ENCODE peak calls at places on chromosomes 7 and 10, in eight cellular contexts. M is ovary; W is AG10803; Z is activated CD8-positive, alpha-beta T cell treated with anti-CD3 and anti-CD28 coated beads for 36 hours; D is mammary epithelial cell; A is mucosa of descending colon; B is Panc1; F is foreskin fibroblast. J is an unnamed sample.

GRCh38 chr7:137501561-137501960 is 158.0 kb upstream of the PTN start:
- DNase-seq in B (no peak), W (peak; percentile 62), D (no peak), M (no peak), Z (no peak), A (no peak), F (peak; percentile 48), J (no peak)

GRCh38 chr7:70770154-70770553 is 361.8 kb upstream of the GALNT17 start:
- DNase-seq in D (no peak), F (no peak), W (no peak), A (no peak), B (no peak), Z (no peak), M (no peak), J (no peak)

GRCh38 chr10:71588685-71589084 is 130.9 kb downstream of the C10orf105 start:
- DNase-seq in Z (no peak), B (no peak), A (no peak), F (no peak), W (no peak), M (no peak), D (no peak), J (no peak)

GRCh38 chr7:88218836-88219605 is 817 bp downstream of the SRI start:
- DNase-seq in B (no peak), M (peak; percentile 67), W (peak; percentile 45), F (peak; percentile 45), A (peak; percentile 83), Z (peak; percentile 47), D (peak; percentile 55), J (peak; percentile 46)

GRCh38 chr10:49579621-49580020 is 30.5 kb upstream of the SLC18A3 start:
- DNase-seq in A (no peak), D (no peak), B (no peak), W (peak; percentile 50), Z (no peak), F (no peak), M (no peak), J (no peak)

GRCh38 chr10:59958882-59959281 is 52.5 kb upstream of the CCDC6 start:
- DNase-seq in A (no peak), M (no peak), Z (no peak), F (no peak), B (no peak), W (no peak), D (no peak), J (no peak)

GRCh38 chr10:77060913-77061312 is 576.7 kb downstream of the KCNMA1 start:
- DNase-seq in A (no peak), Z (no peak), D (no peak), B (no peak), M (no peak), W (no peak), F (no peak), J (no peak)

GRCh38 chr10:62640386-62640785 is 164.1 kb upstream of the ADO start:
- DNase-seq in D (peak; percentile 58), A (no peak), Z (no peak), W (peak; percentile 15), M (no peak), F (no peak), B (no peak), J (peak; percentile 6)

GRCh38 chr10:132588301-132589013 is 50.9 kb downstream of the INPP5A start:
- DNase-seq in M (no peak), W (peak; percentile 46), Z (peak; percentile 79), A (no peak), B (no peak), D (no peak), F (no peak), J (no peak)

GRCh38 chr7:159196584-159196983 is 51.9 kb upstream of the VIPR2 start:
- DNase-seq in F (no peak), M (no peak), Z (no peak), B (no peak), A (no peak), D (no peak), W (no peak), J (no peak)

GRCh38 chr10:62011558-62011957 is 110.1 kb downstream of the ARID5B start:
- DNase-seq in M (no peak), F (no peak), B (no peak), W (no peak), A (no peak), D (no peak), Z (no peak), J (peak; percentile 54)

GRCh38 chr10:110789604-110790428 is 81.9 kb upstream of the PDCD4 start:
- DNase-seq in A (no peak), B (no peak), M (no peak), F (no peak), Z (no peak), W (no peak), D (no peak), J (no peak)

GRCh38 chr7:47104206-47104549 is 477.7 kb downstream of the TNS3 start:
- DNase-seq in D (no peak), F (no peak), M (no peak), B (no peak), W (peak; percentile 43), Z (no peak), A (no peak), J (no peak)

GRCh38 chr7:50679218-50680007 is 103.3 kb downstream of the GRB10 start:
- DNase-seq in W (peak; percentile 57), M (no peak), F (peak; percentile 49), Z (no peak), A (no peak), B (peak; percentile 12), D (peak; percentile 50), J (no peak)

GRCh38 chr10:86655596-86655995 is 1.2 kb downstream of the OPN4 start:
- DNase-seq in A (no peak), D (no peak), M (peak; percentile 16), B (no peak), W (no peak), Z (no peak), F (no peak), J (no peak)

GRCh38 chr10:64733980-64734379 is 1212.8 kb downstream of the REEP3 start:
- DNase-seq in F (no peak), M (no peak), D (no peak), W (no peak), B (peak; percentile 8), A (no peak), Z (peak; percentile 5), J (peak; percentile 65)

DNA sequence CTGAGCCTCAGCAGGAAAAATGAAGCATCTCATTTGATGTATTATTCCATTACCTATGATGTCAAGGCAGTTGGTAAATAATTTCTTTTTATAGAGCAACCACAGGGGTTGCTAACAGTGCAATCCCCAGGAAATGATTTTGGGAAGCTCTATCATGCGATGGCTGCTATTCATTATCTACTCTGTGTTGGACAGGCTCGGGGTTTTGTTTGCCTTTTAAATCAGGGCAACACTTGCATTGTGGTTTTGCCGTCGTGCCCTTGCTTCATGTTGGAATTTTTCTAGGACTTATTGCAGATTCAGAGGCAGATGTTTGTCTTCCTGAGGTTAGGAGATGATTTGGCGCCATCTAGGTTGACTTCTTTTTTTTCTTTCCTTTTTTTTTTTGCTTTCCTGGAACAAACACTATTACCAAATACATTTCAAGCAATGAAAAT is 128.4 kb downstream of the BICC1 start:
- DNase-seq in F (peak; percentile 95), A (no peak), M (no peak), D (peak; percentile 95), W (peak; percentile 100), Z (no peak), B (no peak), J (peak; percentile 46)
- TF ChIP-seq CTCF in F (no peak), A (no peak), M (no peak), D (peak; percentile 8), W (peak; percentile 42), Z (no peak), B (peak; percentile 47), J (no peak)

GRCh38 chr7:4960363-4960762 is 1.4 kb upstream of the MMD2 start:
- DNase-seq in B (no peak), M (no peak), D (no peak), Z (no peak), W (no peak), F (no peak), A (no peak), J (peak; percentile 37)
- TF ChIP-seq CTCF in B (no peak), M (no peak), D (no peak), Z (no peak), W (no peak), F (peak; percentile 9), A (no peak), J (peak; percentile 15)

DNA sequence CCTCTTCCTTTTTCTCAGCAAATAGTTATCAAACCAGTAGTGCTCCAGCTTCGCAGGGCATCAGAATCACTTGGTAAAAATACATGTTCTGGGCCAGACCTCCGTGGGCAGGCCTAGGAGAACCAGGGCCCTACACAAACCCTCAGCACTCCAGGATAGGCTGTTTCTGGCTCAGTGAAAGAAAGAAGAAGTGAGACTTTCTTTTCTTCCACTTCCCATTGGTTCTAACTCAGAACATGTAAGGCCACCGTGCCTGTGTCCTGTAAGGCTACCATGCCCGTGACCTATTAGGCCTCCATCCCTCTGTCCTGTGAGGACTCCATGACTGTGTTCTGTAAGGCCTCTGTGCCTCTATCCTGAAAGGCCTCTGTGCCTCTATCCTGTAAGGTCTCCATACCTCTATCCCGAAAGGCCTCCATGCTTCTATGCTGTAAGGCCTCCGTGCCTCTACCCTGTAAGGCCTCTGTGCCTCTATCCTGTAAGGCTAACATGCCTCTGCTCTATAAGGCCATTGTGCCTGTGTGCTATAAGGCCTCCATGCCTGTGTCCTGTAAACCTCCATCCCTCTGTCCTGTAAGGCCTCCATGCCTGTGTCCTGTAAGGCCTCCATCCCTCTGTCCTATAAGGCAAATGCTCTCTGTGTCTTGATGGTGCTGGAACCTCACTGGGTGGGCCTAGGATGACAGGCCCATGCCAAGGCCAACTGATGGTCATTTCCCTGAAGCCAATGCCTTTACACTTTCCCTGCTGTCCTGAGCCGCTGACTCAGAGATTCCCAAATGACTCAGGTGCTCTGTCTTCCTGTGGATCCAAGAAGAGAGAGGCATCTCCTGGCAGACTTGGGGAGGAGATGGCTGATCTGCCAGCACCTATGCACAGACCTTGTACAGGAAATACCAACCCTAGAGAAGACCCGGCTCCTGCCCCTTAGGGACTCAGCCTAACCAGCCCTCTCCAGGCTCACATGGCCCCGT is 96.6 kb upstream of the CACUL1 start:
- DNase-seq in A (no peak), Z (no peak), B (no peak), M (no peak), F (no peak), D (no peak), W (no peak), J (no peak)
- TF ChIP-seq CTCF in A (no peak), Z (no peak), B (no peak), M (no peak), F (no peak), D (no peak), W (no peak), J (no peak)

GRCh38 chr10:69732826-69733150 is 68.9 kb upstream of the COL13A1 start:
- DNase-seq in D (no peak), A (no peak), M (no peak), Z (no peak), W (no peak), B (no peak), F (no peak), J (no peak)

GRCh38 chr10:69732147-69732825 is 69.4 kb upstream of the COL13A1 start:
- DNase-seq in M (no peak), A (no peak), B (no peak), F (no peak), Z (no peak), W (no peak), D (no peak), J (no peak)

GRCh38 chr10:69730251-69731156 is 71.2 kb upstream of the COL13A1 start:
- DNase-seq in D (peak; percentile 21), Z (no peak), W (peak; percentile 43), B (no peak), M (peak; percentile 56), A (no peak), F (peak; percentile 41), J (no peak)

GRCh38 chr10:69731698-69732097 is 70.0 kb upstream of the COL13A1 start:
- DNase-seq in D (no peak), B (no peak), A (no peak), F (no peak), W (no peak), Z (no peak), M (no peak), J (no peak)

GRCh38 chr10:69731184-69731583 is 70.5 kb upstream of the COL13A1 start:
- DNase-seq in F (peak; percentile 36), D (no peak), B (no peak), Z (no peak), W (peak; percentile 24), M (no peak), A (no peak), J (no peak)
- TF ChIP-seq CTCF in F (peak; percentile 6), D (no peak), B (no peak), Z (no peak), W (no peak), M (no peak), A (no peak), J (no peak)